ENCODE peak calls at places on chromosome 4, in four cellular contexts. B is RPMI8226; Z is WTC11; V is naive thymus-derived CD8-positive, alpha-beta T cell. M is an unnamed sample.

GRCh38 chr4:15006416-15007024 is 4.2 kb downstream of the CPEB2 start:
- DNase-seq in V (no peak), Z (no peak), B (peak), M (peak)

GRCh38 chr4:6546681-6547447 is 28.1 kb upstream of the MAN2B2 start:
- DNase-seq in B (peak), Z (peak), V (peak), M (peak)

GRCh38 chr4:80192937-80193336 is 4.4 kb upstream of the PRDM8 start:
- DNase-seq in V (no peak), B (no peak), Z (no peak), M (peak)

GRCh38 chr4:54908744-54909143 is 216.7 kb downstream of the KDR start:
- DNase-seq in B (no peak), Z (no peak), V (no peak), M (no peak)

GRCh38 chr4:183140911-183141320 is 41.9 kb downstream of the WWC2 start:
- DNase-seq in Z (no peak), B (no peak), V (no peak), M (peak)

GRCh38 chr4:7025040-7025602 is 18.1 kb upstream of the TADA2B start:
- DNase-seq in Z (no peak), B (no peak), V (no peak), M (no peak)

GRCh38 chr4:98516042-98516440 is 142.4 kb downstream of the TSPAN5 start:
- DNase-seq in Z (no peak), B (no peak), V (no peak), M (peak)

GRCh38 chr4:160592258-160592657 is 1489.4 kb downstream of the RAPGEF2 start:
- DNase-seq in Z (no peak), B (no peak), V (no peak), M (no peak)

GRCh38 chr4:74671074-74671698 is 123.1 kb downstream of the BTC start:
- DNase-seq in B (peak), V (peak), Z (peak), M (peak)

GRCh38 chr4:87025614-87026041 is 90.8 kb downstream of the AFF1 start:
- DNase-seq in B (no peak), V (no peak), Z (no peak), M (no peak)

GRCh38 chr4:87805971-87806370 is 6.6 kb downstream of the IBSP start:
- DNase-seq in V (no peak), B (no peak), Z (no peak), M (peak)

GRCh38 chr4:81485310-81485980 is 13.7 kb upstream of the RASGEF1B start:
- DNase-seq in V (no peak), B (no peak), Z (no peak), M (peak)

GRCh38 chr4:10025230-10025806 is 4.0 kb upstream of the SLC2A9 start:
- DNase-seq in V (no peak), Z (no peak), B (no peak), M (no peak)

GRCh38 chr4:73053076-73053475 is 16.4 kb downstream of the COX18 start:
- DNase-seq in V (no peak), Z (no peak), B (no peak), M (peak)

GRCh38 chr4:153788064-153788418 is 842 bp downstream of the SFRP2 start:
- DNase-seq in Z (peak), V (no peak), B (no peak), M (no peak)

GRCh38 chr4:163331629-163332360 is 601 bp downstream of the NPY1R start:
- DNase-seq in V (no peak), Z (peak), B (no peak), M (peak)

GRCh38 chr4:6875431-6875831 is 34.2 kb upstream of the TBC1D14 start:
- DNase-seq in B (peak), Z (no peak), V (no peak), M (no peak)

GRCh38 chr4:152990471-152991131 is 54.5 kb downstream of the FHDC1 start:
- DNase-seq in V (no peak), B (no peak), Z (no peak), M (no peak)

GRCh38 chr4:5752803-5753184 is 41.8 kb downstream of the EVC start:
- DNase-seq in Z (no peak), B (no peak), V (no peak), M (no peak)

GRCh38 chr4:119041951-119042560 is 93.6 kb upstream of the MYOZ2 start:
- DNase-seq in Z (peak), V (peak), B (peak), M (peak)